ENCODE peak calls at places on chromosomes 12 and 14, in four cellular contexts. G is tibial artery, U is NCI-H774, H is epithelial cell of esophagus. I is an unnamed sample.

GRCh38 chr12:26121841-26122680 is 2.8 kb downstream of the BHLHE41 start:
- DNase-seq in G (peak; percentile 34), U (peak; percentile 36), H (peak; percentile 25), I (peak; percentile 54)

GRCh38 chr14:98548071-98548686 is 723.8 kb downstream of the BCL11B start:
- DNase-seq in G (no peak), U (no peak), H (peak; percentile 18), I (no peak)

GRCh38 chr12:20314325-20314724 is 54.0 kb upstream of the PDE3A start:
- DNase-seq in G (no peak), U (no peak), H (no peak), I (peak; percentile 5)

GRCh38 chr12:48985901-48986300 is 7.8 kb downstream of the WNT1 start:
- DNase-seq in G (no peak), U (no peak), H (no peak), I (no peak)

GRCh38 chr12:6822461-6823135 is 977 bp downstream of the GPR162 start:
- DNase-seq in G (no peak), U (no peak), H (no peak), I (no peak)

GRCh38 chr12:21823581-21823980 is 49.1 kb upstream of the KCNJ8 start:
- DNase-seq in G (peak; percentile 79), U (no peak), H (no peak), I (peak; percentile 48)

GRCh38 chr14:49460647-49461046 is 125.5 kb downstream of the RPS29 start:
- DNase-seq in G (no peak), U (no peak), H (no peak), I (no peak)

GRCh38 chr14:102594514-102595175 is 2.2 kb downstream of the RCOR1 start:
- DNase-seq in G (peak; percentile 74), U (peak; percentile 30), H (peak; percentile 82), I (peak; percentile 48)

GRCh38 chr14:105493921-105494605 is 3.0 kb downstream of the TEDC1 start:
- DNase-seq in G (no peak), U (no peak), H (no peak), I (no peak)

GRCh38 chr12:27505124-27505523 is 18.9 kb upstream of the PPFIBP1 start:
- DNase-seq in G (no peak), U (no peak), H (no peak), I (no peak)

GRCh38 chr14:59583755-59584154 is 7.1 kb upstream of the CCDC175 start:
- DNase-seq in G (no peak), U (no peak), H (peak; percentile 6), I (peak; percentile 66)

GRCh38 chr12:106445981-106446380 is 88.4 kb downstream of the POLR3B start:
- DNase-seq in G (no peak), U (peak; percentile 78), H (no peak), I (no peak)

GRCh38 chr14:26187996-26188605 is 409.7 kb downstream of the NOVA1 start:
- DNase-seq in G (no peak), U (no peak), H (no peak), I (no peak)

GRCh38 chr14:88986146-88986841 is 161.8 kb downstream of the TTC8 start:
- DNase-seq in G (no peak), U (no peak), H (peak; percentile 29), I (peak; percentile 86)

GRCh38 chr12:51905507-51906438 is 1.5 kb upstream of the ACVRL1 start:
- DNase-seq in G (peak; percentile 91), U (no peak), H (no peak), I (no peak)

GRCh38 chr12:20629414-20630156 is 65.5 kb upstream of the SLCO1C1 start:
- DNase-seq in G (peak; percentile 25), U (no peak), H (peak; percentile 32), I (peak; percentile 38)

GRCh38 chr12:124191024-124191359 is 103.9 kb upstream of the RFLNA start:
- DNase-seq in G (no peak), U (peak; percentile 17), H (peak; percentile 18), I (peak; percentile 34)

GRCh38 chr12:123808167-123808566 is 46.1 kb downstream of the DNAH10 start:
- DNase-seq in G (no peak), U (no peak), H (peak; percentile 14), I (no peak)

GRCh38 chr12:51421266-51421884 is 3.3 kb upstream of the SLC4A8 start:
- DNase-seq in G (no peak), U (peak; percentile 80), H (peak; percentile 72), I (peak; percentile 22)

GRCh38 chr12:124694250-124694649 is 126.8 kb upstream of the NCOR2 start:
- DNase-seq in G (no peak), U (no peak), H (no peak), I (no peak)

GRCh38 chr12:111444314-111444705 is 38.6 kb downstream of the SH2B3 start:
- DNase-seq in G (no peak), U (no peak), H (no peak), I (no peak)

GRCh38 chr12:64611430-64612286 is 1.4 kb downstream of the RASSF3 start:
- DNase-seq in G (peak; percentile 49), U (no peak), H (peak; percentile 39), I (peak; percentile 38)

GRCh38 chr14:103916636-103917262 is 11.5 kb upstream of the TDRD9 start:
- DNase-seq in G (no peak), U (no peak), H (no peak), I (no peak)

GRCh38 chr12:67893003-67893402 is 96.2 kb upstream of the IFNG-AS1 start:
- DNase-seq in G (no peak), U (peak; percentile 23), H (no peak), I (no peak)

GRCh38 chr14:76933515-76933914 is 95.0 kb downstream of the IRF2BPL start:
- DNase-seq in G (no peak), U (no peak), H (no peak), I (no peak)

GRCh38 chr12:92574911-92575570 is 127.7 kb upstream of the PLEKHG7 start:
- DNase-seq in G (no peak), U (no peak), H (no peak), I (no peak)

GRCh38 chr12:49975370-49975761 is 2.6 kb downstream of the AQP6 start:
- DNase-seq in G (no peak), U (no peak), H (no peak), I (no peak)

GRCh38 chr12:93302331-93303229 is 75.1 kb upstream of the NUDT4 start:
- DNase-seq in G (peak; percentile 42), U (no peak), H (no peak), I (peak; percentile 74)

GRCh38 chr12:119728437-119728730 is 60.5 kb downstream of the PRKAB1 start:
- DNase-seq in G (no peak), U (no peak), H (no peak), I (no peak)

GRCh38 chr12:131242741-131243496 is 289.2 kb downstream of the ADGRD1 start:
- DNase-seq in G (no peak), U (no peak), H (no peak), I (peak; percentile 66)

GRCh38 chr12:89421093-89421835 is 69.0 kb upstream of the DUSP6 start:
- DNase-seq in G (no peak), U (no peak), H (no peak), I (no peak)

GRCh38 chr12:32821293-32822089 is 65.8 kb upstream of the YARS2 start:
- DNase-seq in G (no peak), U (no peak), H (peak; percentile 55), I (peak; percentile 16)

GRCh38 chr12:46373303-46374182 is 970 bp upstream of the SLC38A2 start:
- DNase-seq in G (peak; percentile 62), U (no peak), H (peak; percentile 52), I (peak; percentile 39)

GRCh38 chr14:55514819-55515470 is 65.1 kb upstream of the KTN1 start:
- DNase-seq in G (peak; percentile 31), U (no peak), H (peak; percentile 58), I (peak; percentile 60)

GRCh38 chr12:89565002-89565401 is 39.2 kb upstream of the POC1B start:
- DNase-seq in G (no peak), U (no peak), H (no peak), I (no peak)

GRCh38 chr12:46470039-46470627 is 97.6 kb upstream of the SLC38A2 start:
- DNase-seq in G (no peak), U (no peak), H (no peak), I (no peak)

GRCh38 chr12:70875628-70876027 is 44.9 kb downstream of the PTPRR start:
- DNase-seq in G (no peak), U (no peak), H (no peak), I (no peak)

GRCh38 chr14:102086346-102086971 is 385 bp downstream of the HSP90AA1 start:
- DNase-seq in G (peak; percentile 45), U (peak; percentile 47), H (peak; percentile 68), I (peak; percentile 48)

GRCh38 chr14:51398898-51399297 is 158.9 kb downstream of the TMX1 start:
- DNase-seq in G (no peak), U (no peak), H (peak; percentile 100), I (peak; percentile 86)

GRCh38 chr12:92827836-92828431 is 101.2 kb downstream of the EEA1 start:
- DNase-seq in G (no peak), U (no peak), H (peak; percentile 66), I (peak; percentile 24)

I was measured in MG63.